ENCODE peak calls at places on chromosomes 7 and 10, in seven cellular contexts. One of them, this sample, is unnamed.

GRCh38 chr7:111697771-111698170 is 135.5 kb upstream of the IMMP2L start:
- DNase-seq in cardiac fibroblast: no peak
- DNase-seq in nephron progenitor cell: no peak
- DNase-seq in lower leg skin: no peak
- DNase-seq in colonic mucosa: no peak
- DNase-seq in tibial artery: no peak
- DNase-seq in Calu3: no peak
- DNase-seq in this sample: peak; percentile 15

GRCh38 chr7:83267141-83267631 is 104.5 kb upstream of the PCLO start:
- DNase-seq in cardiac fibroblast: peak; percentile 14
- DNase-seq in nephron progenitor cell: no peak
- DNase-seq in lower leg skin: no peak
- DNase-seq in colonic mucosa: no peak
- DNase-seq in tibial artery: no peak
- DNase-seq in Calu3: no peak
- DNase-seq in this sample: peak; percentile 50

GRCh38 chr10:78442836-78443550 is 409.3 kb downstream of the RPS24 start:
- DNase-seq in cardiac fibroblast: no peak
- DNase-seq in nephron progenitor cell: no peak
- DNase-seq in lower leg skin: peak; percentile 79
- DNase-seq in colonic mucosa: no peak
- DNase-seq in tibial artery: no peak
- DNase-seq in Calu3: no peak
- DNase-seq in this sample: no peak

GRCh38 chr7:145289384-145289783 is 453.5 kb upstream of the TPK1 start:
- DNase-seq in cardiac fibroblast: no peak
- DNase-seq in nephron progenitor cell: no peak
- DNase-seq in lower leg skin: no peak
- DNase-seq in colonic mucosa: no peak
- DNase-seq in tibial artery: no peak
- DNase-seq in Calu3: no peak
- DNase-seq in this sample: no peak

GRCh38 chr7:22723642-22724041 is 3.4 kb upstream of the IL6 start:
- DNase-seq in cardiac fibroblast: peak; percentile 71
- DNase-seq in nephron progenitor cell: no peak
- DNase-seq in lower leg skin: no peak
- DNase-seq in colonic mucosa: no peak
- DNase-seq in tibial artery: peak; percentile 33
- DNase-seq in Calu3: no peak
- DNase-seq in this sample: peak; percentile 48

GRCh38 chr7:100428199-100428966 is at the start of gene ZCWPW1:
- DNase-seq in cardiac fibroblast: peak; percentile 98
- DNase-seq in nephron progenitor cell: peak; percentile 92
- DNase-seq in lower leg skin: peak; percentile 99
- DNase-seq in colonic mucosa: peak; percentile 95
- DNase-seq in tibial artery: peak; percentile 96
- DNase-seq in Calu3: peak; percentile 90
- DNase-seq in this sample: peak; percentile 95

GRCh38 chr10:128257404-128257803 is 131.2 kb upstream of the MKI67 start:
- DNase-seq in cardiac fibroblast: no peak
- DNase-seq in nephron progenitor cell: no peak
- DNase-seq in lower leg skin: no peak
- DNase-seq in colonic mucosa: no peak
- DNase-seq in tibial artery: no peak
- DNase-seq in Calu3: no peak
- DNase-seq in this sample: no peak

GRCh38 chr10:43380610-43381222 is 9.3 kb downstream of the FXYD4 start:
- DNase-seq in cardiac fibroblast: no peak
- DNase-seq in nephron progenitor cell: no peak
- DNase-seq in lower leg skin: no peak
- DNase-seq in colonic mucosa: no peak
- DNase-seq in tibial artery: no peak
- DNase-seq in Calu3: no peak
- DNase-seq in this sample: no peak

GRCh38 chr7:45885264-45885882 is 2.9 kb upstream of the IGFBP1 start:
- DNase-seq in cardiac fibroblast: peak; percentile 24
- DNase-seq in nephron progenitor cell: no peak
- DNase-seq in lower leg skin: peak; percentile 54
- DNase-seq in colonic mucosa: no peak
- DNase-seq in tibial artery: no peak
- DNase-seq in Calu3: peak; percentile 85
- DNase-seq in this sample: no peak

GRCh38 chr7:99762680-99763327 is 21.2 kb downstream of the CYP3A4 start:
- DNase-seq in cardiac fibroblast: peak; percentile 47
- DNase-seq in nephron progenitor cell: no peak
- DNase-seq in lower leg skin: no peak
- DNase-seq in colonic mucosa: no peak
- DNase-seq in tibial artery: peak; percentile 24
- DNase-seq in Calu3: peak; percentile 7
- DNase-seq in this sample: peak; percentile 83

GRCh38 chr10:95785942-95786669 is 30.1 kb downstream of the ENTPD1 start:
- DNase-seq in cardiac fibroblast: no peak
- DNase-seq in nephron progenitor cell: no peak
- DNase-seq in lower leg skin: no peak
- DNase-seq in colonic mucosa: no peak
- DNase-seq in tibial artery: no peak
- DNase-seq in Calu3: no peak
- DNase-seq in this sample: no peak

GRCh38 chr10:15168296-15168780 is at the start of gene NMT2:
- DNase-seq in cardiac fibroblast: no peak
- DNase-seq in nephron progenitor cell: no peak
- DNase-seq in lower leg skin: peak; percentile 96
- DNase-seq in colonic mucosa: peak; percentile 87
- DNase-seq in tibial artery: peak; percentile 78
- DNase-seq in Calu3: peak; percentile 88
- DNase-seq in this sample: peak; percentile 80

GRCh38 chr7:99955247-99955646 is 20.6 kb downstream of the AZGP1 start:
- DNase-seq in cardiac fibroblast: no peak
- DNase-seq in nephron progenitor cell: no peak
- DNase-seq in lower leg skin: no peak
- DNase-seq in colonic mucosa: peak; percentile 18
- DNase-seq in tibial artery: no peak
- DNase-seq in Calu3: peak; percentile 63
- DNase-seq in this sample: no peak

GRCh38 chr10:22554481-22555182 is 159.7 kb downstream of the PIP4K2A start:
- DNase-seq in cardiac fibroblast: peak; percentile 86
- DNase-seq in nephron progenitor cell: peak; percentile 38
- DNase-seq in lower leg skin: no peak
- DNase-seq in colonic mucosa: peak; percentile 41
- DNase-seq in tibial artery: peak; percentile 60
- DNase-seq in Calu3: no peak
- DNase-seq in this sample: peak; percentile 70

GRCh38 chr10:77093126-77093525 is 544.5 kb downstream of the KCNMA1 start:
- DNase-seq in cardiac fibroblast: no peak
- DNase-seq in nephron progenitor cell: no peak
- DNase-seq in lower leg skin: no peak
- DNase-seq in colonic mucosa: no peak
- DNase-seq in tibial artery: no peak
- DNase-seq in Calu3: no peak
- DNase-seq in this sample: no peak

GRCh38 chr7:112985377-112985987 is 101.1 kb downstream of the GPR85 start:
- DNase-seq in cardiac fibroblast: peak; percentile 52
- DNase-seq in nephron progenitor cell: no peak
- DNase-seq in lower leg skin: no peak
- DNase-seq in colonic mucosa: no peak
- DNase-seq in tibial artery: no peak
- DNase-seq in Calu3: no peak
- DNase-seq in this sample: peak; percentile 69

GRCh38 chr10:70777063-70777875 is 7.9 kb downstream of the TBATA start:
- DNase-seq in cardiac fibroblast: no peak
- DNase-seq in nephron progenitor cell: no peak
- DNase-seq in lower leg skin: peak; percentile 82
- DNase-seq in colonic mucosa: no peak
- DNase-seq in tibial artery: no peak
- DNase-seq in Calu3: no peak
- DNase-seq in this sample: no peak
- TF ChIP-seq CTCF in cardiac fibroblast: no peak
- TF ChIP-seq CTCF in nephron progenitor cell: no peak
- TF ChIP-seq CTCF in lower leg skin: no peak
- TF ChIP-seq CTCF in colonic mucosa: no peak
- TF ChIP-seq CTCF in tibial artery: no peak
- TF ChIP-seq CTCF in Calu3: no peak
- TF ChIP-seq CTCF in this sample: no peak

DNA sequence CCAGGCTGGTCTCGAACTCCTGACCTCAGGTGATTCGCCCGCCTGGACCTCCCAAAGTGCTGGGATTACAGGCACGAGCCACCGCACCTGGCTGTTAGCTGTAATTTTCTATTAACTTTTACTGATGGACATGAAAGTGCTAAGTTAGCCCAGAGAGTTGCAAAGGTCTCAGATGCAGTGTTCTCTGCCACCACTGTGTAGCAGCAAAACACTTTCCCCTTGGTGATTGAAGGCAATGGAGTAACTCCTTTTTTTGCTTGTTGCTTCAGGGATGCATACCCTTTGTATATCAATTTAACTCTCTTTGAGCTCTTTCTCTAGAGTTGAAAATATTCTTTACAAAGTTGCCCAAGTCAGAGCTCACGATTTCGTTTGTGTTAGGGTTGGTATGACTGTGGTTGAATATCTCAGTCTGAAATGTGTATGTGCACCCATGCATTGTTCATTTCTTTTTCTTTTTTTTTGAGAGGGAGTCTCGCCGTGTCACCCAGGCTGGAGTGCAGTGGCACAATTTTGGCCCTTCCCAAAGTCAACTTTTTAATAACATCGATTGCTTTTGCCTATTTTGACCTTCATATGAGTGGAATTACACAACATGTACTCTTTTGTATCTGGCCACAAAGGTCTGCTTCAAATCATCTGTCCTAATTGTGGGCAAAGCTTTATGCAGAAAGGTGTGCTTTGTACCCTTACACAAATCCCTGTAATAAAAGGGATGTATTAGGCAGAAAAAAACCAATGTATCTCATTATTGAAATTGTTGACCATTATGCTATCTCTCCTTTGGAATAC is 52.6 kb downstream of the GTF2I start:
- DNase-seq in cardiac fibroblast: peak; percentile 4
- DNase-seq in nephron progenitor cell: no peak
- DNase-seq in lower leg skin: no peak
- DNase-seq in colonic mucosa: no peak
- DNase-seq in tibial artery: no peak
- DNase-seq in Calu3: no peak
- DNase-seq in this sample: no peak
- TF ChIP-seq CTCF in cardiac fibroblast: no peak
- TF ChIP-seq CTCF in nephron progenitor cell: no peak
- TF ChIP-seq CTCF in lower leg skin: no peak
- TF ChIP-seq CTCF in colonic mucosa: no peak
- TF ChIP-seq CTCF in tibial artery: no peak
- TF ChIP-seq CTCF in Calu3: no peak
- TF ChIP-seq CTCF in this sample: no peak

GRCh38 chr7:101538596-101539459 is 90.3 kb downstream of the MYL10 start:
- DNase-seq in cardiac fibroblast: peak; percentile 52
- DNase-seq in nephron progenitor cell: peak; percentile 84
- DNase-seq in lower leg skin: peak; percentile 89
- DNase-seq in colonic mucosa: peak; percentile 60
- DNase-seq in tibial artery: peak; percentile 40
- DNase-seq in Calu3: peak; percentile 63
- DNase-seq in this sample: peak; percentile 81
- TF ChIP-seq CTCF in cardiac fibroblast: peak; percentile 91
- TF ChIP-seq CTCF in nephron progenitor cell: peak; percentile 93
- TF ChIP-seq CTCF in lower leg skin: no peak
- TF ChIP-seq CTCF in colonic mucosa: peak; percentile 90
- TF ChIP-seq CTCF in tibial artery: peak; percentile 71
- TF ChIP-seq CTCF in Calu3: peak; percentile 65
- TF ChIP-seq CTCF in this sample: peak; percentile 85

GRCh38 chr10:100562806-100563293 is 27.1 kb downstream of the HIF1AN start:
- DNase-seq in cardiac fibroblast: peak; percentile 46
- DNase-seq in nephron progenitor cell: peak; percentile 64
- DNase-seq in lower leg skin: no peak
- DNase-seq in colonic mucosa: no peak
- DNase-seq in tibial artery: no peak
- DNase-seq in Calu3: peak; percentile 20
- DNase-seq in this sample: peak; percentile 39
- TF ChIP-seq CTCF in cardiac fibroblast: peak; percentile 46
- TF ChIP-seq CTCF in nephron progenitor cell: peak; percentile 50
- TF ChIP-seq CTCF in lower leg skin: no peak
- TF ChIP-seq CTCF in colonic mucosa: no peak
- TF ChIP-seq CTCF in tibial artery: no peak
- TF ChIP-seq CTCF in Calu3: no peak
- TF ChIP-seq CTCF in this sample: peak; percentile 39

DNA sequence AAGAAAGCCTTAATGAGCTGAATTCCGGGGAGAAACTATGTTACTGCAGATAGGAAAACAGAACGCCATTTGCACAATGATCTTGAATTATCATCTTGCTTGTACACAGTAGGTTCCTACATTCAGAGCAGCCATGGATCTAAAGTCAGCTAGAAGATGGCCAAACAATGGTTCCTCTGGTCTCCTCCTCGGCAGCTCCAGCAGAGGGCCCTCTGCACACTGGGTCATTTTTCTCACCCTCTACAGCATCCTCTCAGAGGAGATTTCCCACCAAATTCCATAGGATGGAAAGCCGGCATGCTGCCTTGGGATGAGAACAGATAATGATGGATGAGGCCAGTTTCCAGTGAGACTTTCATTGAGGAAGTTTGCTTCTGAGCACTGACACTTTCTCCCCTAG is 308.5 kb upstream of the NFE2L3 start:
- DNase-seq in cardiac fibroblast: no peak
- DNase-seq in nephron progenitor cell: no peak
- DNase-seq in lower leg skin: no peak
- DNase-seq in colonic mucosa: no peak
- DNase-seq in tibial artery: no peak
- DNase-seq in Calu3: no peak
- DNase-seq in this sample: no peak
- TF ChIP-seq CTCF in cardiac fibroblast: no peak
- TF ChIP-seq CTCF in nephron progenitor cell: no peak
- TF ChIP-seq CTCF in lower leg skin: no peak
- TF ChIP-seq CTCF in colonic mucosa: no peak
- TF ChIP-seq CTCF in tibial artery: no peak
- TF ChIP-seq CTCF in Calu3: no peak
- TF ChIP-seq CTCF in this sample: no peak

GRCh38 chr10:31836569-31837406 is 91.8 kb downstream of the ARHGAP12 start:
- DNase-seq in cardiac fibroblast: peak; percentile 62
- DNase-seq in nephron progenitor cell: peak; percentile 8
- DNase-seq in lower leg skin: no peak
- DNase-seq in colonic mucosa: no peak
- DNase-seq in tibial artery: no peak
- DNase-seq in Calu3: peak; percentile 33
- DNase-seq in this sample: peak; percentile 23
- TF ChIP-seq CTCF in cardiac fibroblast: peak; percentile 90
- TF ChIP-seq CTCF in nephron progenitor cell: peak; percentile 77
- TF ChIP-seq CTCF in lower leg skin: no peak
- TF ChIP-seq CTCF in colonic mucosa: peak; percentile 47
- TF ChIP-seq CTCF in tibial artery: peak; percentile 34
- TF ChIP-seq CTCF in Calu3: peak; percentile 74
- TF ChIP-seq CTCF in this sample: peak; percentile 74

GRCh38 chr7:80288175-80289122 is 153.8 kb downstream of the GNAI1 start:
- DNase-seq in cardiac fibroblast: no peak
- DNase-seq in nephron progenitor cell: peak; percentile 10
- DNase-seq in lower leg skin: no peak
- DNase-seq in colonic mucosa: no peak
- DNase-seq in tibial artery: no peak
- DNase-seq in Calu3: no peak
- DNase-seq in this sample: peak; percentile 18
- TF ChIP-seq CTCF in cardiac fibroblast: peak; percentile 12
- TF ChIP-seq CTCF in nephron progenitor cell: no peak
- TF ChIP-seq CTCF in lower leg skin: no peak
- TF ChIP-seq CTCF in colonic mucosa: no peak
- TF ChIP-seq CTCF in tibial artery: no peak
- TF ChIP-seq CTCF in Calu3: no peak
- TF ChIP-seq CTCF in this sample: no peak